ENCODE peak calls at places on chromosome 1, in nine cellular contexts. M, L, P, K, X, B, J, N and T are unnamed samples.

GRCh38 chr1:196466656-196467055 is 141.6 kb downstream of the KCNT2 start:
- DNase-seq in M (no peak), L (peak), P (no peak), K (no peak), X (no peak), B (no peak), J (peak), N (peak), T (no peak)

GRCh38 chr1:28917757-28918118 is 3.4 kb downstream of the EPB41 start:
- DNase-seq in M (no peak), L (no peak), P (no peak), K (no peak), X (no peak), B (no peak), J (no peak), N (no peak), T (no peak)

GRCh38 chr1:225462429-225462713 is 34.5 kb upstream of the LBR start:
- DNase-seq in M (no peak), L (no peak), P (no peak), K (no peak), X (no peak), B (no peak), J (no peak), N (no peak), T (no peak)

GRCh38 chr1:226659641-226660040 is 79.4 kb downstream of the ITPKB start:
- DNase-seq in M (no peak), L (no peak), P (no peak), K (no peak), X (no peak), B (no peak), J (no peak), N (no peak), T (no peak)

GRCh38 chr1:110482662-110483307 is 31.8 kb downstream of the PROK1 start:
- DNase-seq in M (peak), L (no peak), P (no peak), K (no peak), X (no peak), B (no peak), J (no peak), N (no peak), T (no peak)

GRCh38 chr1:200992382-200993101 is 31.0 kb downstream of the KIF21B start:
- DNase-seq in M (no peak), L (no peak), P (no peak), K (no peak), X (no peak), B (no peak), J (no peak), N (no peak), T (no peak)

GRCh38 chr1:110383311-110383990 is 7.4 kb downstream of the SLC16A4 start:
- DNase-seq in M (no peak), L (no peak), P (no peak), K (no peak), X (no peak), B (no peak), J (no peak), N (no peak), T (peak)

GRCh38 chr1:18908911-18909771 is 6.8 kb upstream of the ALDH4A1 start:
- DNase-seq in M (no peak), L (no peak), P (no peak), K (no peak), X (no peak), B (no peak), J (no peak), N (no peak), T (no peak)

GRCh38 chr1:209095627-209096595 is 487.6 kb upstream of the CAMK1G start:
- DNase-seq in M (no peak), L (peak), P (no peak), K (no peak), X (no peak), B (peak), J (peak), N (peak), T (peak)

GRCh38 chr1:7745783-7746182 is 25.3 kb upstream of the VAMP3 start:
- DNase-seq in M (peak), L (no peak), P (no peak), K (no peak), X (no peak), B (no peak), J (peak), N (no peak), T (no peak)

GRCh38 chr1:52996653-52997052 is 65.4 kb upstream of the PODN start:
- DNase-seq in M (no peak), L (no peak), P (no peak), K (no peak), X (no peak), B (no peak), J (no peak), N (no peak), T (no peak)

GRCh38 chr1:31218705-31219104 is 21.0 kb downstream of the NKAIN1 start:
- DNase-seq in M (no peak), L (no peak), P (no peak), K (no peak), X (no peak), B (no peak), J (no peak), N (no peak), T (no peak)

GRCh38 chr1:170700842-170701305 is 36.9 kb downstream of the PRRX1 start:
- DNase-seq in M (no peak), L (peak), P (no peak), K (no peak), X (no peak), B (no peak), J (no peak), N (peak), T (no peak)

GRCh38 chr1:40130892-40131291 is 30.3 kb upstream of the RLF start:
- DNase-seq in M (no peak), L (no peak), P (no peak), K (no peak), X (no peak), B (peak), J (no peak), N (no peak), T (peak)

GRCh38 chr1:53060580-53060979 is 1.4 kb upstream of the PODN start:
- DNase-seq in M (no peak), L (peak), P (no peak), K (no peak), X (no peak), B (no peak), J (no peak), N (peak), T (no peak)

GRCh38 chr1:182845894-182846293 is 6.7 kb downstream of the DHX9 start:
- DNase-seq in M (no peak), L (no peak), P (no peak), K (no peak), X (no peak), B (no peak), J (no peak), N (no peak), T (no peak)

GRCh38 chr1:234733427-234733826 is 123.4 kb upstream of the IRF2BP2 start:
- DNase-seq in M (no peak), L (no peak), P (no peak), K (no peak), X (no peak), B (no peak), J (no peak), N (no peak), T (no peak)

GRCh38 chr1:150221552-150221951 is 14.4 kb downstream of the ANP32E start:
- DNase-seq in M (no peak), L (peak), P (no peak), K (no peak), X (no peak), B (no peak), J (no peak), N (no peak), T (no peak)

GRCh38 chr1:3355894-3356826 is 98.3 kb upstream of the ARHGEF16 start:
- DNase-seq in M (no peak), L (no peak), P (no peak), K (no peak), X (no peak), B (no peak), J (no peak), N (no peak), T (no peak)

GRCh38 chr1:65412984-65413375 is 7.5 kb upstream of the LEPR start:
- DNase-seq in M (no peak), L (peak), P (no peak), K (no peak), X (no peak), B (no peak), J (no peak), N (peak), T (no peak)

GRCh38 chr1:186183219-186183618 is 191.8 kb downstream of the TPR start:
- DNase-seq in M (no peak), L (peak), P (no peak), K (no peak), X (no peak), B (no peak), J (peak), N (peak), T (peak)

GRCh38 chr1:226548281-226549093 is at the start of gene STUM:
- DNase-seq in M (no peak), L (no peak), P (peak), K (peak), X (peak), B (peak), J (no peak), N (peak), T (no peak)

GRCh38 chr1:155078496-155079209 is at the start of gene EFNA3:
- DNase-seq in M (peak), L (peak), P (peak), K (peak), X (peak), B (peak), J (no peak), N (peak), T (peak)

GRCh38 chr1:103125219-103125618 is 16.9 kb upstream of the COL11A1 start:
- DNase-seq in M (no peak), L (no peak), P (no peak), K (no peak), X (no peak), B (no peak), J (no peak), N (no peak), T (no peak)

GRCh38 chr1:205950280-205950679 is 7.0 kb upstream of the SLC26A9 start:
- DNase-seq in M (no peak), L (peak), P (no peak), K (no peak), X (no peak), B (no peak), J (peak), N (peak), T (no peak)

GRCh38 chr1:26278303-26278702 is 1.6 kb upstream of the SH3BGRL3 start:
- DNase-seq in M (peak), L (peak), P (no peak), K (peak), X (no peak), B (no peak), J (peak), N (peak), T (peak)

GRCh38 chr1:72845342-72845741 is 563.0 kb upstream of the NEGR1 start:
- DNase-seq in M (no peak), L (peak), P (no peak), K (no peak), X (no peak), B (peak), J (no peak), N (peak), T (no peak)

GRCh38 chr1:207826557-207827487 is 75.0 kb downstream of the CD46 start:
- DNase-seq in M (no peak), L (no peak), P (no peak), K (no peak), X (no peak), B (peak), J (no peak), N (no peak), T (peak)

GRCh38 chr1:109621402-109622101 is 1.9 kb downstream of the AMPD2 start:
- DNase-seq in M (no peak), L (no peak), P (no peak), K (no peak), X (peak), B (no peak), J (no peak), N (no peak), T (no peak)

GRCh38 chr1:205500240-205501218 is 3.9 kb upstream of the CDK18 start:
- DNase-seq in M (no peak), L (no peak), P (no peak), K (no peak), X (no peak), B (no peak), J (no peak), N (peak), T (no peak)

GRCh38 chr1:109573785-109574184 is 25.4 kb downstream of the GNAI3 start:
- DNase-seq in M (no peak), L (no peak), P (no peak), K (no peak), X (no peak), B (no peak), J (no peak), N (no peak), T (no peak)

GRCh38 chr1:223704921-223705878 is 7.1 kb upstream of the CAPN2 start:
- DNase-seq in M (no peak), L (peak), P (no peak), K (no peak), X (no peak), B (no peak), J (no peak), N (peak), T (peak)

GRCh38 chr1:234871039-234871709 is 257.5 kb downstream of the TOMM20 start:
- DNase-seq in M (no peak), L (no peak), P (no peak), K (no peak), X (no peak), B (no peak), J (no peak), N (no peak), T (no peak)

GRCh38 chr1:220983877-220984635 is 104.8 kb downstream of the HLX start:
- DNase-seq in M (no peak), L (no peak), P (no peak), K (no peak), X (no peak), B (peak), J (no peak), N (no peak), T (no peak)

GRCh38 chr1:179016694-179017382 is 8.9 kb upstream of the FAM20B start:
- DNase-seq in M (peak), L (peak), P (no peak), K (peak), X (no peak), B (no peak), J (peak), N (peak), T (peak)

GRCh38 chr1:36175137-36176095 is 19.5 kb downstream of the MAP7D1 start:
- DNase-seq in M (no peak), L (peak), P (no peak), K (peak), X (no peak), B (no peak), J (no peak), N (peak), T (no peak)

GRCh38 chr1:245888809-245889208 is 618.3 kb downstream of the SMYD3 start:
- DNase-seq in M (no peak), L (peak), P (no peak), K (no peak), X (no peak), B (peak), J (no peak), N (peak), T (no peak)

GRCh38 chr1:216794541-216795055 is 71.4 kb upstream of the ESRRG start:
- DNase-seq in M (no peak), L (no peak), P (no peak), K (no peak), X (no peak), B (no peak), J (no peak), N (no peak), T (no peak)

GRCh38 chr1:216788671-216789070 is 65.4 kb upstream of the ESRRG start:
- DNase-seq in M (no peak), L (no peak), P (no peak), K (no peak), X (no peak), B (no peak), J (no peak), N (peak), T (no peak)

DNA sequence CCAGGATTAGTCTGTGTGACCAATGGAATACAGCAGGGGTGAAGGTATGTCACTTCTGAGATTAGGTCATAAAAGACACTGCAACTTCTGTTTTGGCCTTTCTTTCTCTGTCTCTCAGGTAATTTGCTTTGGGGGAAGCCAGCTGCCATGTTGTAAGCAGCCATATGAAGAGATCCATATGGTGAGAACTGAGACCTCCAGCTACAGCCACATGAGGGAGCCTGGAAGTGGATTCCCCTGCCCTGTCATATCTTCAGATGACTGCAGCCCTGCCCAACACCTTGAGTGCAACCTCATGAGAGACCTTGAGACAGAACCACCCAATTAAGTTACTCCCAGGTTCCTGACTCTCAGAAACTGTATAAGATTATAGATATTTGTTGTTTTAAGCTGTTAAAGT is 70.1 kb upstream of the ESRRG start:
- DNase-seq in M (no peak), L (no peak), P (no peak), K (no peak), X (no peak), B (peak), J (no peak), N (no peak), T (no peak)
- TF ChIP-seq CTCF in M (no peak), L (no peak), P (no peak), K (no peak), X (no peak), B (no peak), J (peak), N (no peak), T (no peak)

GRCh38 chr1:89635825-89636815 is 3.2 kb downstream of the LRRC8C start:
- DNase-seq in M (no peak), L (peak), P (no peak), K (no peak), X (no peak), B (no peak), J (no peak), N (peak), T (no peak)

GRCh38 chr1:89633745-89634625 is 1.1 kb downstream of the LRRC8C start:
- DNase-seq in M (peak), L (peak), P (peak), K (no peak), X (no peak), B (no peak), J (no peak), N (peak), T (no peak)

GRCh38 chr1:89631756-89632155 is 1.2 kb upstream of the LRRC8C start:
- DNase-seq in M (no peak), L (no peak), P (no peak), K (no peak), X (no peak), B (no peak), J (no peak), N (no peak), T (no peak)

GRCh38 chr1:89632213-89633102 is 462 bp upstream of the LRRC8C start:
- DNase-seq in M (peak), L (peak), P (peak), K (peak), X (peak), B (peak), J (no peak), N (peak), T (no peak)

DNA sequence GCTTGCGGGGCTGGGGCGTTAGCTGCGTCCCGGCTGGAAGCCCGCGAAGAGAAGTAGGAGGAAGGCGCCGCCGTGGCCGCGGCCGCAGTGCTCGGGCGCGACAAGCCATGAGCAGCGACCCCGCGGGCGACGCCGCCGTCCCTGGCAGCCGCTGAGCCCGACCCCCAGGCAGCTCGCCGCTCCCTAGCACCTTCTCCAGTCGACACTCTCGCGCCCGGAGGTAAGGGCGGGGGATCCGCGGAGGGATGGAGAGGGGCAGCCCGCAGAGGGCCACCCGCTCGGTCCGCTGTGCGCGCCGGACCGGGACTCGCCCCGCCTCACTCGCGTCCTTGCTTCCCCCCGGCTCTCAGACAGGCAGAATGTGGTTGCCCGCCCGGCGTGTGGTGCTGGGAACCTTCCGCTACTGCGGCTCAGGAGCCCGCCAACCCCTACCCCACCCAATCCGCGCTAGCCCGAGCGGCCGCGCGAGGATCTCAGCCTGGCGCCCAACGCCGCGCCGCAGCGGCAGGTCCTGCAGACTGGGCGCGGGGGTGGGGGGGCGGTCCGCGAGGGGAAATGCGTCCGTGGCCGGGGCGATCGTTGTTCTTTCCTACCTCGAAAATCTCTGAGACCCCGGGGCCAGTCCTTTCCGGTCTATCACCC is at the start of gene LRRC8C:
- DNase-seq in M (peak), L (peak), P (peak), K (peak), X (peak), B (peak), J (no peak), N (peak), T (no peak)
- TF ChIP-seq CTCF in M (peak), L (no peak), P (peak), K (no peak), X (no peak), B (no peak), J (no peak), N (no peak), T (no peak)

GRCh38 chr1:222171005-222171404 is 376.9 kb downstream of the HHIPL2 start:
- DNase-seq in M (no peak), L (peak), P (no peak), K (no peak), X (peak), B (peak), J (peak), N (peak), T (peak)
- TF ChIP-seq CTCF in M (peak), L (peak), P (peak), K (peak), X (peak), B (peak), J (peak), N (peak), T (peak)

GRCh38 chr1:204445860-204446412 is 34.3 kb upstream of the PPP1R15B start:
- DNase-seq in M (no peak), L (no peak), P (peak), K (no peak), X (peak), B (peak), J (no peak), N (no peak), T (no peak)
- TF ChIP-seq CTCF in M (no peak), L (peak), P (no peak), K (no peak), X (peak), B (no peak), J (peak), N (no peak), T (no peak)

GRCh38 chr1:184632415-184633175 is 122.1 kb downstream of the EDEM3 start:
- DNase-seq in M (peak), L (no peak), P (no peak), K (peak), X (no peak), B (no peak), J (no peak), N (no peak), T (peak)

GRCh38 chr1:184635347-184636155 is 119.1 kb downstream of the EDEM3 start:
- DNase-seq in M (no peak), L (no peak), P (no peak), K (no peak), X (no peak), B (no peak), J (no peak), N (no peak), T (no peak)

GRCh38 chr1:184633785-184634184 is 120.9 kb downstream of the EDEM3 start:
- DNase-seq in M (peak), L (no peak), P (no peak), K (no peak), X (no peak), B (no peak), J (no peak), N (no peak), T (no peak)

GRCh38 chr1:184636156-184636448 is 118.6 kb downstream of the EDEM3 start:
- DNase-seq in M (no peak), L (no peak), P (no peak), K (peak), X (no peak), B (no peak), J (no peak), N (no peak), T (no peak)

GRCh38 chr1:184634296-184634695 is 120.4 kb downstream of the EDEM3 start:
- DNase-seq in M (no peak), L (no peak), P (no peak), K (no peak), X (no peak), B (no peak), J (no peak), N (no peak), T (no peak)
- TF ChIP-seq CTCF in M (no peak), L (no peak), P (no peak), K (no peak), X (no peak), B (no peak), J (no peak), N (no peak), T (no peak)